ENCODE peak calls at places on chromosomes 16 and 17, in four cellular contexts. One of them, this sample, is unnamed.

GRCh38 chr17:82970818-82971610 is 108.4 kb upstream of the METRNL start:
- DNase-seq in HCT116: no peak
- DNase-seq in HepG2: no peak
- DNase-seq in K562: no peak
- DNase-seq in this sample: no peak

GRCh38 chr17:47685556-47686275 is 8.2 kb upstream of the TBKBP1 start:
- DNase-seq in HCT116: no peak
- DNase-seq in HepG2: no peak
- DNase-seq in K562: no peak
- DNase-seq in this sample: no peak

GRCh38 chr16:78443780-78444422 is 344.4 kb downstream of the WWOX start:
- DNase-seq in HCT116: no peak
- DNase-seq in HepG2: no peak
- DNase-seq in K562: no peak
- DNase-seq in this sample: no peak

GRCh38 chr17:75861927-75862317 is 6.8 kb upstream of the WBP2 start:
- DNase-seq in HCT116: no peak
- DNase-seq in HepG2: no peak
- DNase-seq in K562: no peak
- DNase-seq in this sample: no peak

GRCh38 chr16:53048139-53048915 is 4.4 kb downstream of the CHD9NB start:
- DNase-seq in HCT116: no peak
- DNase-seq in HepG2: peak; percentile 86
- DNase-seq in K562: no peak
- DNase-seq in this sample: no peak

GRCh38 chr17:57372156-57372555 is 115.8 kb downstream of the MSI2 start:
- DNase-seq in HCT116: peak; percentile 75
- DNase-seq in HepG2: peak; percentile 92
- DNase-seq in K562: no peak
- DNase-seq in this sample: no peak

GRCh38 chr16:7246578-7246977 is 86.1 kb upstream of the RBFOX1 start:
- DNase-seq in HCT116: no peak
- DNase-seq in HepG2: no peak
- DNase-seq in K562: peak; percentile 8
- DNase-seq in this sample: no peak

GRCh38 chr17:3826191-3826590 is 19.9 kb downstream of the NCBP3 start:
- DNase-seq in HCT116: no peak
- DNase-seq in HepG2: no peak
- DNase-seq in K562: no peak
- DNase-seq in this sample: no peak

GRCh38 chr17:69142473-69142802 is 743 bp upstream of the ABCA6 start:
- DNase-seq in HCT116: no peak
- DNase-seq in HepG2: peak; percentile 27
- DNase-seq in K562: no peak
- DNase-seq in this sample: no peak

GRCh38 chr16:64846966-64847365 is 274.9 kb downstream of the CDH11 start:
- DNase-seq in HCT116: no peak
- DNase-seq in HepG2: no peak
- DNase-seq in K562: no peak
- DNase-seq in this sample: no peak

GRCh38 chr16:1713933-1714332 is 7.9 kb downstream of the MAPK8IP3 start:
- DNase-seq in HCT116: no peak
- DNase-seq in HepG2: no peak
- DNase-seq in K562: no peak
- DNase-seq in this sample: no peak

GRCh38 chr17:69057280-69057679 is 3.4 kb downstream of the ABCA9 start:
- DNase-seq in HCT116: no peak
- DNase-seq in HepG2: peak; percentile 21
- DNase-seq in K562: no peak
- DNase-seq in this sample: no peak

GRCh38 chr17:81535007-81535328 is 6.8 kb downstream of the FSCN2 start:
- DNase-seq in HCT116: no peak
- DNase-seq in HepG2: no peak
- DNase-seq in K562: no peak
- DNase-seq in this sample: no peak

GRCh38 chr16:57722651-57723050 is 12.9 kb upstream of the KATNB1 start:
- DNase-seq in HCT116: no peak
- DNase-seq in HepG2: no peak
- DNase-seq in K562: no peak
- DNase-seq in this sample: no peak

GRCh38 chr16:27430923-27431484 is 29.0 kb downstream of the IL21R start:
- DNase-seq in HCT116: no peak
- DNase-seq in HepG2: no peak
- DNase-seq in K562: peak; percentile 75
- DNase-seq in this sample: no peak

GRCh38 chr17:20919990-20920812 is 122.6 kb downstream of the USP22 start:
- DNase-seq in HCT116: no peak
- DNase-seq in HepG2: no peak
- DNase-seq in K562: no peak
- DNase-seq in this sample: no peak

GRCh38 chr17:8532021-8532420 is 96.3 kb downstream of the NDEL1 start:
- DNase-seq in HCT116: no peak
- DNase-seq in HepG2: peak; percentile 89
- DNase-seq in K562: peak; percentile 62
- DNase-seq in this sample: no peak

GRCh38 chr16:57045694-57046381 is 46.5 kb upstream of the CPNE2 start:
- DNase-seq in HCT116: peak; percentile 21
- DNase-seq in HepG2: peak; percentile 71
- DNase-seq in K562: peak; percentile 61
- DNase-seq in this sample: peak; percentile 13

GRCh38 chr16:73747328-73747727 is 549.3 kb upstream of the PSMD7 start:
- DNase-seq in HCT116: no peak
- DNase-seq in HepG2: no peak
- DNase-seq in K562: no peak
- DNase-seq in this sample: no peak

GRCh38 chr16:49921791-49922456 is 66.0 kb upstream of the ZNF423 start:
- DNase-seq in HCT116: peak; percentile 51
- DNase-seq in HepG2: peak; percentile 63
- DNase-seq in K562: peak; percentile 57
- DNase-seq in this sample: peak; percentile 1

GRCh38 chr16:62741692-62742091 is 705.5 kb upstream of the CDH8 start:
- DNase-seq in HCT116: no peak
- DNase-seq in HepG2: no peak
- DNase-seq in K562: no peak
- DNase-seq in this sample: no peak

GRCh38 chr17:64506201-64506575 is at the start of gene DDX5:
- DNase-seq in HCT116: peak; percentile 100
- DNase-seq in HepG2: peak; percentile 97
- DNase-seq in K562: peak; percentile 89
- DNase-seq in this sample: peak; percentile 86

GRCh38 chr17:16923904-16924700 is 47.8 kb downstream of the TNFRSF13B start:
- DNase-seq in HCT116: no peak
- DNase-seq in HepG2: no peak
- DNase-seq in K562: no peak
- DNase-seq in this sample: no peak

GRCh38 chr17:42428141-42428944 is 5.3 kb upstream of the CAVIN1 start:
- DNase-seq in HCT116: peak; percentile 88
- DNase-seq in HepG2: peak; percentile 91
- DNase-seq in K562: no peak
- DNase-seq in this sample: peak; percentile 77

GRCh38 chr16:73610605-73611177 is 562.8 kb upstream of the ZFHX3 start:
- DNase-seq in HCT116: no peak
- DNase-seq in HepG2: no peak
- DNase-seq in K562: no peak
- DNase-seq in this sample: no peak

GRCh38 chr17:55435408-55435807 is 13.8 kb upstream of the MMD start:
- DNase-seq in HCT116: no peak
- DNase-seq in HepG2: no peak
- DNase-seq in K562: no peak
- DNase-seq in this sample: no peak

GRCh38 chr17:17067277-17067676 is 25.0 kb downstream of the MPRIP start:
- DNase-seq in HCT116: no peak
- DNase-seq in HepG2: no peak
- DNase-seq in K562: no peak
- DNase-seq in this sample: no peak

GRCh38 chr16:10902999-10903398 is 26.0 kb downstream of the CIITA start:
- DNase-seq in HCT116: no peak
- DNase-seq in HepG2: no peak
- DNase-seq in K562: no peak
- DNase-seq in this sample: no peak

GRCh38 chr16:56689171-56689570 is 6.9 kb downstream of the MT1X start:
- DNase-seq in HCT116: no peak
- DNase-seq in HepG2: no peak
- DNase-seq in K562: no peak
- DNase-seq in this sample: no peak

GRCh38 chr17:78484300-78485159 is 92.7 kb downstream of the DNAH17 start:
- DNase-seq in HCT116: peak; percentile 22
- DNase-seq in HepG2: no peak
- DNase-seq in K562: peak; percentile 98
- DNase-seq in this sample: no peak

GRCh38 chr17:10380631-10381408 is 8.0 kb upstream of the MYH13 start:
- DNase-seq in HCT116: no peak
- DNase-seq in HepG2: no peak
- DNase-seq in K562: no peak
- DNase-seq in this sample: no peak

GRCh38 chr17:65537343-65537844 is 24.1 kb downstream of the AXIN2 start:
- DNase-seq in HCT116: no peak
- DNase-seq in HepG2: no peak
- DNase-seq in K562: no peak
- DNase-seq in this sample: no peak

GRCh38 chr17:79815836-79816371 is 19.0 kb upstream of the CBX8 start:
- DNase-seq in HCT116: no peak
- DNase-seq in HepG2: no peak
- DNase-seq in K562: no peak
- DNase-seq in this sample: no peak

GRCh38 chr17:38558751-38559024 is 47.1 kb downstream of the SRCIN1 start:
- DNase-seq in HCT116: no peak
- DNase-seq in HepG2: no peak
- DNase-seq in K562: no peak
- DNase-seq in this sample: no peak

GRCh38 chr17:21161498-21162393 is 35.0 kb downstream of the DHRS7B start:
- DNase-seq in HCT116: no peak
- DNase-seq in HepG2: peak; percentile 42
- DNase-seq in K562: no peak
- DNase-seq in this sample: no peak

GRCh38 chr17:61545335-61545938 is 45.6 kb downstream of the NACA2 start:
- DNase-seq in HCT116: no peak
- DNase-seq in HepG2: no peak
- DNase-seq in K562: no peak
- DNase-seq in this sample: no peak

GRCh38 chr17:61540870-61541269 is 50.1 kb downstream of the NACA2 start:
- DNase-seq in HCT116: no peak
- DNase-seq in HepG2: no peak
- DNase-seq in K562: no peak
- DNase-seq in this sample: no peak

GRCh38 chr17:61538480-61538879 is 52.5 kb downstream of the NACA2 start:
- DNase-seq in HCT116: no peak
- DNase-seq in HepG2: no peak
- DNase-seq in K562: no peak
- DNase-seq in this sample: no peak

GRCh38 chr17:61543786-61544415 is 47.1 kb downstream of the NACA2 start:
- DNase-seq in HCT116: no peak
- DNase-seq in HepG2: no peak
- DNase-seq in K562: no peak
- DNase-seq in this sample: no peak

GRCh38 chr17:61542027-61542426 is 49.0 kb downstream of the NACA2 start:
- DNase-seq in HCT116: no peak
- DNase-seq in HepG2: no peak
- DNase-seq in K562: no peak
- DNase-seq in this sample: no peak
- TF ChIP-seq TCF7L2 in HCT116: no peak
- TF ChIP-seq TCF7L2 in HepG2: no peak
- TF ChIP-seq TCF7L2 in K562: no peak
- TF ChIP-seq TCF7L2 in this sample: no peak

GRCh38 chr16:69830534-69831211 is 68.5 kb downstream of the WWP2 start:
- DNase-seq in HCT116: no peak
- DNase-seq in HepG2: peak; percentile 95
- DNase-seq in K562: no peak
- DNase-seq in this sample: no peak
- TF ChIP-seq TCF7L2 in HCT116: no peak
- TF ChIP-seq TCF7L2 in HepG2: no peak
- TF ChIP-seq TCF7L2 in K562: no peak
- TF ChIP-seq TCF7L2 in this sample: no peak

DNA sequence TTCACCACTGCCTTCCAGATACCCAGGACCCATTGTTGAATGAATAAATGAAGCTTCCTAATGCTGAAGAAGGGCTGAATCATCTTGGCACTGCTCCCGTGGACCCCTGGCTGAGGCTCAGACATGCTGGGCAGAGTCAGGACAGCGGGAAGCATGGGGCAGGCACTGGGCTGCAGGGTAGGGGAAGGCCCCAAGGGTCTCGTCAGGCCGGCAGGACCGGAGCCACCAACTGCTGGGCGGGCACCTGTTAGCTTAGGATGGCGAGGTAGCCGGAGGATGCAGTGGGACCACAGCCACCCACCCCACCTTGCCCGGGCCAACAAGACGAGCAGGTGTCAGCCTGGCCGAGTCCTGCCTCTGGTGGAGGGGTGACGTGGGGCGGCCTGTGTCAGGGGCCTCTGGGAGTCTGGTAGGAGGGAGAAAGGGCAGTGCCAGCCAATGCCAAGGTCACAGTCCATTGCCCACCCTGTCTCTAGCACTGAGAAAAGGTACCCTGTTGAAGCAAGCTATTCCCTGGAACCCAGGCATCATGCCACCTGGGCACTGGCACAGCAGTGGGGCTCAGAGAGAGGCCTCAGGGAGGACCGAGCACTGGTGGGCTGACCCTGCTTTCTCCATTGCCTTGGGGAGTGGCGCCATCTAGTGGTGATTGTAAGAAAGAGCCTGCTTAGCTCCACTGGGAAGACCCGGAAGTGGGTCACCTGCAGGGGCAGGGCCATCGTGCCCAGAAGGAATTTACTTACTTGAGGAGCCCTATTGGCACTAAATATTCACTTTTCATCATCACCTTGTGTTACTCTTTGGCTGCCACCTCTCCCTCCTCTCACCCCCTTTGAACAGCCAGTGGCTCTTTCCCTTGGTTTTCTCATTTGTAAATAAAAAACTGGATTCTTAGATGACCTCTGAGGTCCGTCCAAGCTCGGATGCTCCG is 3.0 kb upstream of the DLX3 start:
- DNase-seq in HCT116: peak; percentile 88
- DNase-seq in HepG2: peak; percentile 92
- DNase-seq in K562: peak; percentile 88
- DNase-seq in this sample: peak; percentile 30
- TF ChIP-seq TCF7L2 in HCT116: no peak
- TF ChIP-seq TCF7L2 in HepG2: no peak
- TF ChIP-seq TCF7L2 in K562: no peak
- TF ChIP-seq TCF7L2 in this sample: no peak

DNA sequence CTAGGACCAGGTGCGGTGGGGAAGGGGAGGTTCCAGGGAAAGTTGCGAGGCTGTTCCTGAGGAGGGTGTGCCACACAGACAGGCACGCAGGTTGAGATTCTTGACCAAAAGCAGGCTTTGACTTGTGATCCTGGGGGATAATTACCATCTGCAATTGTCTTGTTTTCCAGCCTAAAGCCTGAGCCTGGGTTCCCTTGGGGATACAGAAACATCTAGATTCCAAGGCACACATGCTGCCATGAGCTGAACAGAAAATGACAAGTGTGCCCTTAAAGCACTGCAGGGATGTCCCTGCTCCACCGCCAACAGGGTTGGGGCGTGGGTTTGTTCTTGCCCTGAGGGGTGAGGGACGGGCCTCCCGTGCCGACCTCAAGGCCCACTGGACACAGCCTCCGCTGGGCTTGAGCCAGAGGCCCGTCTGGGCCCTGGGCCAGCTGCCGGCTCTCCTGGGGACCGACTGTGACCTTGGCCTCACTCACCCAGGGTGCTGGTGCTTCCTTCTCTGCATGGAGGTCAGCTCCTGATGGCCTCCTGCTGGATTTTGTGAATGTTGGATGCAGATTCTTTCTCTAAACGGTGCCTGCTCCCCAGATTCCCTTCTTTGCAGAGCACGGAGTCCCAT is 14.0 kb downstream of the CA5A start:
- DNase-seq in HCT116: no peak
- DNase-seq in HepG2: no peak
- DNase-seq in K562: no peak
- DNase-seq in this sample: no peak
- TF ChIP-seq TCF7L2 in HCT116: no peak
- TF ChIP-seq TCF7L2 in HepG2: no peak
- TF ChIP-seq TCF7L2 in K562: no peak
- TF ChIP-seq TCF7L2 in this sample: no peak